ENCODE peak calls at places on chromosome 1, in five cellular contexts. P is CD4-positive, alpha-beta T cell; L is psoas muscle; D is stomach; O is colonic mucosa. Y is an unnamed sample.
A peak's percentile ranks its signal among the peaks of the same experiment; 100 is the strongest.

GRCh38 chr1:246782120-246782900 is 58.1 kb downstream of the SCCPDH start:
- DNase-seq in P (no peak), L (peak; percentile 75), D (no peak), O (no peak), Y (no peak)

GRCh38 chr1:48889088-48889487 is 112.4 kb upstream of the BEND5 start:
- DNase-seq in P (no peak), L (no peak), D (no peak), O (no peak), Y (no peak)

GRCh38 chr1:62917314-62917713 is 133.4 kb downstream of the ATG4C start:
- DNase-seq in P (no peak), L (no peak), D (no peak), O (no peak), Y (no peak)

GRCh38 chr1:209861242-209861641 is 33.5 kb downstream of the UTP25 start:
- DNase-seq in P (no peak), L (no peak), D (no peak), O (no peak), Y (no peak)

GRCh38 chr1:207654320-207654719 is 9.4 kb downstream of the CR1L start:
- DNase-seq in P (no peak), L (no peak), D (no peak), O (no peak), Y (no peak)

GRCh38 chr1:116497660-116498059 is 73.2 kb downstream of the CD58 start:
- DNase-seq in P (no peak), L (no peak), D (no peak), O (no peak), Y (no peak)

GRCh38 chr1:201098992-201099391 is 13.2 kb downstream of the CACNA1S start:
- DNase-seq in P (no peak), L (no peak), D (no peak), O (no peak), Y (no peak)

GRCh38 chr1:8460132-8460544 is 142.2 kb downstream of the SLC45A1 start:
- DNase-seq in P (no peak), L (no peak), D (no peak), O (no peak), Y (no peak)

GRCh38 chr1:232142403-232143314 is 487.3 kb downstream of the SIPA1L2 start:
- DNase-seq in P (no peak), L (peak; percentile 35), D (no peak), O (peak; percentile 29), Y (peak; percentile 21)

GRCh38 chr1:208242829-208243521 is 1.2 kb downstream of the PLXNA2 start:
- DNase-seq in P (no peak), L (peak; percentile 43), D (peak; percentile 53), O (no peak), Y (no peak)

GRCh38 chr1:200468264-200469001 is 58.6 kb upstream of the ZNF281 start:
- DNase-seq in P (no peak), L (no peak), D (no peak), O (no peak), Y (no peak)

GRCh38 chr1:170267317-170267716 is 121.6 kb downstream of the NTMT2 start:
- DNase-seq in P (no peak), L (no peak), D (no peak), O (no peak), Y (no peak)

GRCh38 chr1:202599669-202600431 is 110.4 kb downstream of the SYT2 start:
- DNase-seq in P (no peak), L (peak; percentile 67), D (peak; percentile 37), O (peak; percentile 46), Y (peak; percentile 42)

DNA sequence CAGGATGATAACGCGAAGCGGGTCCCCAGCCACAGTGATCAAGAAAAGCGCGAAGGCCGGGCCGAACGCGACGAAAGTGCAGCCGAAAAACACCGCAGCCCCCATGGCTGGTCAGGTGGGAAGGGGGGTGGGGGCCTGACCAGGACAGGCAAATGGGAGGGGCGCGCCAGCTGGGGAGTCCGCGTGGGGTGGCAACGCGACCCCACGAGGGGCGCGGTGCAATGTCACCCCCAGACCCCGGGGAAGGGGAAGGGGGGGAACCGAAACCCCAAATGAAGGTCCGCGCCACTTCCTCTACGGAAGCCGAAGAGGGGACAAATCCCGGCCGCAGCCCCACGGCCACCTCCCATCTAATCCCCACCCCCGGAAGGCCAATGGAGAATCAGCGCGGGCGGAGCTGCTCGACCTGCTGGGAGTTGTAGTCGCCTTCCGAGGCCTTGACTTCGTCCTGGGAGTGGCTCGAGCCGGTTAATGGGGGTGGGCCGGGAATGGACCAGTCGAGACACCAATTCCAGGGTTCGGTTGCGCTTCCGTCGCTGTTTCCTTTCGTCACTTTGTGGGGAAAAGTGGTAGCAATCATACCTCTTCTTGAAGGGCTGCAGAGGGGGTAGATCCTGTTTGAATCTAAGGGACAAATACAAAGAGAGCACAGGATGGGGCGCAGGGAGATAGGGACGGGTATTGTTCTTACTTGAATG is at the start of gene APH1A:
- DNase-seq in P (peak; percentile 91), L (peak; percentile 96), D (peak; percentile 96), O (peak; percentile 99), Y (peak; percentile 96)
- TF ChIP-seq CTCF in P (no peak), L (no peak), D (no peak), O (no peak), Y (peak; percentile 20)

GRCh38 chr1:178436899-178437298 is 59.9 kb downstream of the CLEC20A start:
- DNase-seq in P (no peak), L (no peak), D (no peak), O (no peak), Y (no peak)

GRCh38 chr1:178442925-178443324 is 53.8 kb downstream of the CLEC20A start:
- DNase-seq in P (no peak), L (no peak), D (no peak), O (no peak), Y (no peak)

GRCh38 chr1:178434899-178435298 is 61.9 kb downstream of the CLEC20A start:
- DNase-seq in P (no peak), L (no peak), D (no peak), O (no peak), Y (no peak)

GRCh38 chr1:178434360-178434759 is 62.4 kb downstream of the CLEC20A start:
- DNase-seq in P (no peak), L (no peak), D (no peak), O (no peak), Y (no peak)

GRCh38 chr1:178438432-178438831 is 58.3 kb downstream of the CLEC20A start:
- DNase-seq in P (no peak), L (no peak), D (no peak), O (no peak), Y (no peak)
- H3K27ac ChIP-seq in P (no peak overlapping the region), L (no peak overlapping the region), D (no peak overlapping the region), O (no peak overlapping the region), Y (no peak overlapping the region)

GRCh38 chr1:156117414-156118174 is 3.1 kb downstream of the LMNA start:
- DNase-seq in P (no peak), L (no peak), D (no peak), O (no peak), Y (no peak)

GRCh38 chr1:156121441-156121840 is 6.9 kb downstream of the LMNA start:
- DNase-seq in P (no peak), L (no peak), D (no peak), O (no peak), Y (no peak)

GRCh38 chr1:156120318-156120717 is 5.8 kb downstream of the LMNA start:
- DNase-seq in P (no peak), L (no peak), D (no peak), O (no peak), Y (no peak)

GRCh38 chr1:156118175-156118868 is 3.8 kb downstream of the LMNA start:
- DNase-seq in P (no peak), L (peak; percentile 81), D (peak; percentile 87), O (peak; percentile 90), Y (peak; percentile 86)

GRCh38 chr1:156119503-156120209 is 5.1 kb downstream of the LMNA start:
- DNase-seq in P (no peak), L (peak; percentile 72), D (no peak), O (peak; percentile 77), Y (no peak)
- TF ChIP-seq CTCF in P (no peak), L (peak; percentile 4), D (no peak), O (no peak), Y (no peak)

GRCh38 chr1:44483089-44483488 is 78.0 kb downstream of the RNF220 start:
- DNase-seq in P (no peak), L (no peak), D (no peak), O (no peak), Y (no peak)

GRCh38 chr1:44489481-44489880 is 84.4 kb downstream of the RNF220 start:
- DNase-seq in P (no peak), L (no peak), D (no peak), O (no peak), Y (no peak)

GRCh38 chr1:44484155-44484688 is 79.2 kb downstream of the RNF220 start:
- DNase-seq in P (no peak), L (no peak), D (no peak), O (no peak), Y (no peak)

GRCh38 chr1:44485229-44485932 is 80.3 kb downstream of the RNF220 start:
- DNase-seq in P (no peak), L (no peak), D (no peak), O (no peak), Y (no peak)

DNA sequence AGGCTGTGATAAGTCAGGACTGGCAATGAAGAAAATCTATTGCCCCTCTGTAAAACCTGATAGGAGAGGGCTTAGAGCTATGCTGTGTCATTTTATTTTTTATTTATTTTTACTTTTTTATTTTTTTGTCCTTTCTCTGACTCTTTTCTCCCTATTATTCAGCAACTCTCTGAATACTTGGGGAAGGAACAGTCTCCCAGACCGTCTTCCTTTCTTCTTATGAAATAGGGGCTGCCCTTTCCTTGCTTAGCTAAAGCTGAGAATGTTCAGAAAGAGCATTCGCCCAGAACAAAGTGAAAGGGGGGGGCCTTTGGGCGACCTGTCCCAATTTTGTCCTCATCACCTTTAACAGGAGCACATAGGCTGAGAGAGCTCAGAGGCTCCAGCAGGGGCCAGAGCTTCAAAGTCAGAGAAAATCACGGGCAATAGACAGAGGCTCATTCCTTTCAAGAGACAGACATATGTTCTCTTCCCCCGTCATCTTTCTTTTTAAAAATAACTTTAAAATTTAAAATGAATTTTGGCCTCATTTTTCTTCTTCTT is 80.9 kb downstream of the RNF220 start:
- DNase-seq in P (no peak), L (no peak), D (no peak), O (no peak), Y (no peak)
- H3K27ac ChIP-seq in P (no peak overlapping the region), L (peak overlapping the region; percentile 52), D (peak overlapping the region; percentile 70), O (no peak overlapping the region), Y (no peak overlapping the region)

Y was measured in prostate gland.